ENCODE peak calls at places on chromosomes 4 and X, in nine cellular contexts. Y is SW 1271; G is activated CD8-positive, alpha-beta T cell treated with anti-CD3 and anti-CD28 coated beads, Interleukin-2, amount 10 ng/mL, durations not matched to agents 7 days and 5 days; L is A549; K is stomach; I is GM12892; V is frontal cortex; O is HT-29; B is stimulated activated naive CD4-positive, alpha-beta T cell. A is an unnamed sample.

GRCh38 chrX:150715180-150715579 is 22.0 kb downstream of the MTMR1 start:
- DNase-seq in Y (no peak), G (no peak), L (no peak), K (no peak), I (no peak), V (no peak), O (no peak), B (no peak), A (no peak)

GRCh38 chr4:164819366-164819765 is 57.6 kb upstream of the APELA start:
- DNase-seq in Y (no peak), G (no peak), L (no peak), K (no peak), I (no peak), V (no peak), O (no peak), B (no peak), A (no peak)

GRCh38 chr4:1171306-1172227 is 816 bp downstream of the SPON2 start:
- DNase-seq in Y (no peak), G (peak), L (no peak), K (no peak), I (no peak), V (no peak), O (no peak), B (peak), A (no peak)

GRCh38 chrX:96453139-96453538 is 231.5 kb upstream of the DIAPH2 start:
- DNase-seq in Y (no peak), G (no peak), L (no peak), K (no peak), I (no peak), V (no peak), O (peak), B (no peak), A (no peak)

GRCh38 chr4:6306299-6306698 is 36.6 kb downstream of the WFS1 start:
- DNase-seq in Y (no peak), G (no peak), L (no peak), K (no peak), I (no peak), V (no peak), O (no peak), B (no peak), A (no peak)

GRCh38 chr4:15104825-15105224 is 102.5 kb downstream of the CPEB2 start:
- DNase-seq in Y (no peak), G (no peak), L (no peak), K (no peak), I (no peak), V (no peak), O (no peak), B (no peak), A (no peak)

GRCh38 chr4:170339522-170339921 is 249.8 kb upstream of the AADAT start:
- DNase-seq in Y (no peak), G (no peak), L (no peak), K (no peak), I (no peak), V (no peak), O (no peak), B (no peak), A (no peak)

GRCh38 chrX:41718481-41719245 is 5.3 kb upstream of the GPR82 start:
- DNase-seq in Y (no peak), G (no peak), L (no peak), K (no peak), I (no peak), V (no peak), O (no peak), B (no peak), A (no peak)

GRCh38 chrX:128804828-128805227 is 718.5 kb downstream of the SMARCA1 start:
- DNase-seq in Y (no peak), G (no peak), L (no peak), K (no peak), I (no peak), V (no peak), O (no peak), B (no peak), A (no peak)

GRCh38 chr4:81069706-81070331 is 39.3 kb downstream of the BMP3 start:
- DNase-seq in Y (peak), G (peak), L (peak), K (peak), I (no peak), V (peak), O (peak), B (peak), A (peak)

A was measured in GM19239.